ENCODE peak calls at places on chromosome 21, in seven cellular contexts. Q is AG10803, H is epithelial cell of proximal tubule, A is fibroblast of lung, C is choroid plexus epithelial cell, F is A549, M is HFF-Myc. R is an unnamed sample.

GRCh38 chr21:34198232-34199120 is 125.1 kb downstream of the MRPS6 start:
- DNase-seq in Q (no peak), A (no peak), C (no peak), M (no peak), F (no peak), H (no peak), R (no peak)

GRCh38 chr21:15050588-15051377 is 14.0 kb downstream of the NRIP1 start:
- DNase-seq in F (no peak), C (no peak), A (no peak), H (no peak), Q (no peak), M (no peak), R (no peak)

GRCh38 chr21:35367558-35367957 is 318.5 kb upstream of the RUNX1 start:
- DNase-seq in Q (no peak), M (no peak), C (no peak), A (no peak), H (no peak), F (no peak), R (no peak)

GRCh38 chr21:17612023-17612564 is 607 bp downstream of the BTG3 start:
- DNase-seq in A (peak), H (peak), Q (peak), M (no peak), C (peak), F (peak), R (no peak)

GRCh38 chr21:38498057-38498833 is at the start of gene ERG:
- DNase-seq in A (no peak), Q (no peak), C (no peak), F (no peak), H (no peak), M (no peak), R (no peak)

GRCh38 chr21:37642493-37642892 is 273.8 kb downstream of the KCNJ6 start:
- DNase-seq in C (peak), M (no peak), H (no peak), A (no peak), Q (no peak), F (peak), R (no peak)

GRCh38 chr21:26982767-26983166 is 15.9 kb upstream of the ADAMTS5 start:
- DNase-seq in C (peak), Q (peak), M (no peak), H (peak), A (peak), F (no peak), R (peak)

GRCh38 chr21:26136686-26137085 is 33.9 kb downstream of the APP start:
- DNase-seq in F (no peak), C (no peak), A (peak), Q (no peak), M (no peak), H (no peak), R (no peak)

GRCh38 chr21:44290327-44291077 is 4.8 kb downstream of the AIRE start:
- DNase-seq in M (no peak), C (no peak), Q (no peak), F (no peak), H (no peak), A (no peak), R (no peak)

GRCh38 chr21:32764186-32764585 is 7.4 kb downstream of the PAXBP1 start:
- DNase-seq in M (no peak), Q (no peak), A (no peak), C (no peak), F (no peak), H (no peak), R (no peak)
- H3K4me3 ChIP-seq in M (no peak), Q (no peak), A (no peak), C (no peak), F (no peak), H (no peak), R (no peak)

DNA sequence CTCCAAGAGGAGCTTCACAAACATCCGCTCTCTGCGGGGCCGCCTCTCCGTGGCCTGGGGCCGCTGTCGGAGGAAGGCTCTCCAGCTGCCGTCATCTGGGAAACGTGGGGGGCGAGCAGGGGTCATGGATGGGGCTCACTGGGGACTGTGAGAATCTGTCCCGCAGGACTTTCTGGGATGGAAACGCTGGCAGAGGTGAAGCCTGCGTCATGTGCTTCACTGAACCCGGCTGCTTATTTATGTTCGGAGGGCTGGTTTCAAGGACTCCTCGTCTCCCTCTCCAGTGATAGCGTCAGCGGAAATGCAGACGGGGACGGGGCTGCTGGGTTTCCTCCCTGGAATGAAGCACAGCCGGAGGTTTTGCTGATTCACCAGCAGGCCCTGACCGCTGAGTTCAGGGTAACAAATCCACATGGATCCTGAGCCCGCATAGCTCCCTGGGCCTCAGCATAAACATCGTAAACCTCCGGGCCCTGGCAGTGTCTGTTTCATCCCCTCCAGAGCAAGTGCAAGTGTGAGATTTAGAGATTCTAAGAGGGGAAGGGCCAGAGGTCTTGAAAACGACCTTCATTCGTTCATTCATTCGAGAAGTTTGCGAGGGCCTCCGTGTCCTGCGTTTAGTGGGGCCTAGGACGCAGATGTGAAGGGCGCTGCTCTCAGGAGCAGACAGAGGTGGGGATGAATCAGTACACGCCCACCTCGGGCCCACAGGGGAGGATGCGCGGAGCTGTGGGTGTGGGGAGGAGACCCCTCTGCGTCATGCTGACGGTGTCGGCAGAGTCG is 7.0 kb upstream of the POFUT2 start:
- DNase-seq in C (peak), Q (peak), H (no peak), M (peak), F (no peak), A (peak), R (peak)
- H3K4me3 ChIP-seq in C (peak), Q (no peak), H (no peak), M (peak), F (no peak), A (peak), R (peak)

GRCh38 chr21:33132054-33132453 is 62.1 kb downstream of the OLIG1 start:
- DNase-seq in H (no peak), M (no peak), Q (no peak), C (no peak), A (no peak), F (no peak), R (no peak)
- H3K4me3 ChIP-seq in H (no peak), M (no peak), Q (no peak), C (no peak), A (no peak), F (no peak), R (no peak)

DNA sequence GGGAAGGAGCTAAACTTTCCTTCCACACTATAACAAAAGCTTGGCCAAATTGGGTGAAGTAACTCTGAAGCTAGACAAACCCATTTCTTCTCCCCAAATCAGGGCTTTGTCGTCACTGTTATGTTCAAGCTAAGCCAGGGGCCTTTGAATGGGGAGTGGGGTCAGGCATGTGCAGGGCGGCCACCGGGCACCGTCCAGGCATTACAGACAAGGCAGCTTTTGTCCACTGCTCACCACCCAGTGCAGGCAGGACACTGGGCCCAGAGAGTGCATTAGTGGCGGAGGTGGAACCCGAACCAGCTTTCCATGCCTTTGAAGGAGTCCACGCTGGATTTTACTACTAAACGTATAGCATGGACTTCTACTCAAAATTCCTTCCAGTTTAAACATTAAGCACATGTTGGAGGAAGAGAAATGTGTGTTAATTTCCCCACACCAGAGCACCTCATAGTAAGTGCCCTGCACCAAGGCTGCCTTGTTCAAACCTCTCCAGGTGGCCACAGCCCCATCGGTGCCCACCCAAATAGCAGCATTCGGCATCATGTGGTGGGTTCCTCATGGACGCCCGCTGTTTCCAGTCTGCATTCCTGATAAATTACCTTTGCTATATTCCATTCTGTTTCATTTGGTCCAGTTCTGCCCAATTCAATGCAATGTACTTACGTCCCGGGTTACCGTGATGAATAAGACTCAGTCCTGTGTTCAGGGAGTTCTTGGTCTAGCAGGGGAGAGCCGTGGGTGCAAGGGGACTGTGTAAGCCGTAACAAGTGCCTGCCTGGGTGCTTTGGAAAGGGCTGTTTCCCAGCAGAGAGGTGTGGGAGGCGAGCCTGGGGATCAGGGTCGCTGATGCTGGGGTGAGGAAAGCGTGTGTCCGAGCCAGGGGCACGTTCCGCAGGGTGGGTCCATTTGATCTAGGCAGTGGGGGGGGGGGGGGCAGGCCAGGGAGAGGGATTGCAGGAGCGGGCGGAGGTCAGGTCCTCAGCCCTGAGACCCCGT is 1.7 kb downstream of the UBASH3A start:
- DNase-seq in A (no peak), H (no peak), Q (no peak), M (no peak), C (no peak), F (no peak), R (no peak)
- H3K4me3 ChIP-seq in A (no peak), H (no peak), Q (no peak), M (no peak), C (no peak), F (no peak), R (no peak)